ENCODE peak calls at places on chromosomes 3 and 15, in eight cellular contexts. F is IMR-90, T is heart left ventricle, S is body of pancreas, Z is A549, K is tibial nerve, L is uterus, D is breast epithelium. R is an unnamed sample.

GRCh38 chr15:66043264-66043663 is 174.0 kb downstream of the RAB11A start:
- DNase-seq in F (no peak), T (no peak), S (peak; percentile 53), Z (no peak), K (no peak), L (no peak), D (no peak), R (no peak)

GRCh38 chr3:32401141-32401540 is 9.5 kb downstream of the CMTM7 start:
- DNase-seq in F (no peak), T (no peak), S (no peak), Z (no peak), K (no peak), L (no peak), D (no peak), R (no peak)

GRCh38 chr3:32421185-32421584 is 29.5 kb downstream of the CMTM7 start:
- DNase-seq in F (no peak), T (no peak), S (no peak), Z (no peak), K (no peak), L (no peak), D (no peak), R (no peak)

GRCh38 chr3:172903642-172904041 is 153.1 kb downstream of the ECT2 start:
- DNase-seq in F (no peak), T (peak; percentile 31), S (no peak), Z (no peak), K (no peak), L (no peak), D (no peak), R (no peak)

GRCh38 chr3:161748049-161748448 is 251.4 kb downstream of the OTOL1 start:
- DNase-seq in F (no peak), T (no peak), S (no peak), Z (no peak), K (no peak), L (no peak), D (no peak), R (no peak)

GRCh38 chr3:99805160-99805559 is 12.5 kb upstream of the CMSS1 start:
- DNase-seq in F (no peak), T (no peak), S (no peak), Z (no peak), K (no peak), L (no peak), D (no peak), R (no peak)

GRCh38 chr3:184785856-184786255 is 26.1 kb upstream of the VPS8 start:
- DNase-seq in F (no peak), T (no peak), S (no peak), Z (no peak), K (no peak), L (no peak), D (no peak), R (no peak)

GRCh38 chr3:35680866-35681650 is 41.7 kb downstream of the ARPP21 start:
- DNase-seq in F (no peak), T (no peak), S (no peak), Z (no peak), K (no peak), L (no peak), D (no peak), R (no peak)

GRCh38 chr15:63494406-63494805 is 10.0 kb upstream of the USP3 start:
- DNase-seq in F (no peak), T (no peak), S (no peak), Z (no peak), K (no peak), L (no peak), D (no peak), R (no peak)

GRCh38 chr3:96209703-96210102 is 604.7 kb upstream of the EPHA6 start:
- DNase-seq in F (no peak), T (no peak), S (no peak), Z (peak; percentile 2), K (no peak), L (no peak), D (no peak), R (no peak)

GRCh38 chr3:15241341-15241740 is 35.3 kb downstream of the CAPN7 start:
- DNase-seq in F (no peak), T (no peak), S (no peak), Z (peak; percentile 32), K (no peak), L (peak; percentile 61), D (no peak), R (peak; percentile 49)

GRCh38 chr3:72230774-72231379 is 445.9 kb upstream of the PROK2 start:
- DNase-seq in F (no peak), T (no peak), S (no peak), Z (no peak), K (no peak), L (peak; percentile 36), D (no peak), R (peak; percentile 77)

GRCh38 chr3:172678068-172678467 is 32.8 kb downstream of the NCEH1 start:
- DNase-seq in F (no peak), T (no peak), S (no peak), Z (no peak), K (no peak), L (no peak), D (no peak), R (no peak)

GRCh38 chr3:49903451-49904424 is at the start of gene MST1R:
- DNase-seq in F (no peak), T (peak; percentile 75), S (peak; percentile 95), Z (peak; percentile 74), K (peak; percentile 32), L (peak; percentile 71), D (peak; percentile 87), R (peak; percentile 51)

GRCh38 chr3:32583708-32584107 is 13.1 kb upstream of the DYNC1LI1 start:
- DNase-seq in F (peak; percentile 66), T (no peak), S (no peak), Z (no peak), K (no peak), L (no peak), D (no peak), R (no peak)

GRCh38 chr3:164730810-164731209 is 347.5 kb downstream of the SI start:
- DNase-seq in F (no peak), T (no peak), S (no peak), Z (no peak), K (no peak), L (no peak), D (no peak), R (no peak)

GRCh38 chr3:37795431-37796061 is 66.1 kb upstream of the CTDSPL start:
- DNase-seq in F (no peak), T (no peak), S (no peak), Z (no peak), K (no peak), L (no peak), D (no peak), R (no peak)

GRCh38 chr3:37803726-37804469 is 57.8 kb upstream of the CTDSPL start:
- DNase-seq in F (no peak), T (no peak), S (no peak), Z (no peak), K (no peak), L (no peak), D (no peak), R (no peak)

GRCh38 chr3:37801966-37802365 is 59.7 kb upstream of the CTDSPL start:
- DNase-seq in F (no peak), T (no peak), S (no peak), Z (no peak), K (no peak), L (no peak), D (no peak), R (no peak)

GRCh38 chr3:37800022-37800493 is 61.6 kb upstream of the CTDSPL start:
- DNase-seq in F (peak; percentile 80), T (no peak), S (no peak), Z (no peak), K (no peak), L (no peak), D (no peak), R (no peak)
- H3K27ac ChIP-seq in F (no peak overlapping the region), T (no peak overlapping the region), S (no peak overlapping the region), Z (no peak overlapping the region), K (no peak overlapping the region), L (no peak overlapping the region), D (no peak overlapping the region), R (no peak overlapping the region)

GRCh38 chr15:67592245-67592644 is 49.7 kb downstream of the MAP2K5 start:
- DNase-seq in F (no peak), T (no peak), S (no peak), Z (no peak), K (no peak), L (no peak), D (no peak), R (no peak)

GRCh38 chr15:67593561-67593960 is 51.1 kb downstream of the MAP2K5 start:
- DNase-seq in F (no peak), T (no peak), S (no peak), Z (no peak), K (no peak), L (no peak), D (no peak), R (no peak)

GRCh38 chr15:67590191-67590590 is 47.7 kb downstream of the MAP2K5 start:
- DNase-seq in F (no peak), T (no peak), S (no peak), Z (no peak), K (no peak), L (no peak), D (no peak), R (no peak)

GRCh38 chr15:67595572-67595971 is 53.1 kb downstream of the MAP2K5 start:
- DNase-seq in F (no peak), T (no peak), S (no peak), Z (no peak), K (no peak), L (no peak), D (no peak), R (no peak)

GRCh38 chr15:67594793-67595192 is 52.3 kb downstream of the MAP2K5 start:
- DNase-seq in F (no peak), T (no peak), S (no peak), Z (no peak), K (no peak), L (no peak), D (no peak), R (no peak)
- TF ChIP-seq POLR2A in F (no peak), T (no peak), S (no peak), Z (no peak), K (no peak), L (no peak), D (no peak), R (no peak)

GRCh38 chr3:47019201-47019600 is 39.7 kb downstream of the NBEAL2 start:
- DNase-seq in F (peak; percentile 12), T (no peak), S (no peak), Z (no peak), K (no peak), L (no peak), D (no peak), R (no peak)
- H3K27ac ChIP-seq in F (no peak overlapping the region), T (no peak overlapping the region), S (no peak overlapping the region), Z (no peak overlapping the region), K (no peak overlapping the region), L (no peak overlapping the region), D (no peak overlapping the region), R (no peak overlapping the region)

GRCh38 chr3:169966086-169966950 is at the start of gene SEC62:
- DNase-seq in F (peak; percentile 88), T (peak; percentile 95), S (peak; percentile 94), Z (peak; percentile 91), K (peak; percentile 90), L (peak; percentile 95), D (peak; percentile 88), R (peak; percentile 96)

GRCh38 chr3:169968224-169968623 is 1.6 kb downstream of the SEC62 start:
- DNase-seq in F (no peak), T (no peak), S (no peak), Z (no peak), K (no peak), L (no peak), D (no peak), R (no peak)

GRCh38 chr3:169969696-169970095 is 3.1 kb downstream of the SEC62 start:
- DNase-seq in F (no peak), T (no peak), S (no peak), Z (no peak), K (no peak), L (no peak), D (no peak), R (no peak)

GRCh38 chr3:169965562-169965961 is 1.0 kb upstream of the SEC62 start:
- DNase-seq in F (no peak), T (no peak), S (no peak), Z (no peak), K (no peak), L (no peak), D (no peak), R (no peak)

GRCh38 chr3:169966951-169967915 is 626 bp downstream of the SEC62 start:
- DNase-seq in F (peak; percentile 49), T (peak; percentile 58), S (peak; percentile 59), Z (peak; percentile 24), K (no peak), L (no peak), D (peak; percentile 26), R (peak; percentile 67)
- TF ChIP-seq POLR2A in F (no peak), T (no peak), S (no peak), Z (no peak), K (no peak), L (no peak), D (no peak), R (no peak)